ENCODE peak calls at places on chromosomes 1 and 21, in nine cellular contexts. D, A, H, S, T, Z, J, R and O are unnamed samples.

GRCh38 chr1:156889802-156890585 is 3.5 kb upstream of the PEAR1 start:
- DNase-seq in D (peak), A (peak), H (peak), S (peak), T (peak), Z (peak), J (peak), R (peak), O (peak)

GRCh38 chr1:151310986-151311385 is 16.2 kb downstream of the PI4KB start:
- DNase-seq in D (no peak), A (no peak), H (no peak), S (no peak), T (no peak), Z (no peak), J (peak), R (no peak), O (no peak)

GRCh38 chr1:16967095-16967567 is 13.3 kb downstream of the MFAP2 start:
- DNase-seq in D (no peak), A (no peak), H (peak), S (no peak), T (no peak), Z (peak), J (peak), R (no peak), O (no peak)

GRCh38 chr1:104856518-104856917 is 1106.8 kb downstream of the AMY1C start:
- DNase-seq in D (no peak), A (no peak), H (no peak), S (no peak), T (no peak), Z (no peak), J (no peak), R (no peak), O (no peak)

GRCh38 chr1:203663820-203664219 is 37.2 kb downstream of the ATP2B4 start:
- DNase-seq in D (peak), A (no peak), H (no peak), S (no peak), T (no peak), Z (no peak), J (peak), R (no peak), O (no peak)

GRCh38 chr1:200379940-200380588 is 29.8 kb downstream of the ZNF281 start:
- DNase-seq in D (no peak), A (no peak), H (no peak), S (no peak), T (no peak), Z (no peak), J (no peak), R (no peak), O (no peak)

GRCh38 chr1:154351363-154352068 is 26.2 kb downstream of the ATP8B2 start:
- DNase-seq in D (no peak), A (no peak), H (no peak), S (no peak), T (peak), Z (no peak), J (no peak), R (no peak), O (no peak)

GRCh38 chr1:175822575-175822974 is 79.2 kb upstream of the TNR start:
- DNase-seq in D (peak), A (peak), H (no peak), S (peak), T (no peak), Z (no peak), J (peak), R (no peak), O (no peak)

GRCh38 chr1:241749924-241750695 is 97.9 kb upstream of the EXO1 start:
- DNase-seq in D (peak), A (no peak), H (no peak), S (no peak), T (no peak), Z (no peak), J (peak), R (no peak), O (no peak)

GRCh38 chr1:111638320-111638719 is 18.7 kb downstream of the RAP1A start:
- DNase-seq in D (no peak), A (no peak), H (no peak), S (no peak), T (no peak), Z (no peak), J (no peak), R (no peak), O (no peak)

GRCh38 chr1:53936430-53936829 is 9.1 kb downstream of the IFT25 start:
- DNase-seq in D (no peak), A (no peak), H (no peak), S (no peak), T (no peak), Z (no peak), J (no peak), R (no peak), O (no peak)

GRCh38 chr1:153616144-153616884 is at the start of gene S100A14:
- DNase-seq in D (peak), A (no peak), H (peak), S (no peak), T (peak), Z (no peak), J (no peak), R (no peak), O (no peak)

GRCh38 chr1:235901461-235901860 is 34.8 kb upstream of the LYST start:
- DNase-seq in D (no peak), A (peak), H (no peak), S (peak), T (no peak), Z (no peak), J (peak), R (no peak), O (no peak)

GRCh38 chr1:7616076-7616833 is 154.8 kb upstream of the VAMP3 start:
- DNase-seq in D (peak), A (peak), H (peak), S (no peak), T (peak), Z (peak), J (peak), R (peak), O (peak)

GRCh38 chr21:14453964-14454641 is 71.2 kb upstream of the HSPA13 start:
- DNase-seq in D (no peak), A (no peak), H (no peak), S (no peak), T (no peak), Z (no peak), J (no peak), R (peak), O (no peak)

GRCh38 chr21:44296103-44296519 is 3.7 kb upstream of the PFKL start:
- DNase-seq in D (no peak), A (no peak), H (no peak), S (no peak), T (no peak), Z (no peak), J (no peak), R (no peak), O (no peak)

GRCh38 chr1:10795305-10796021 is 983 bp downstream of the CASZ1 start:
- DNase-seq in D (peak), A (no peak), H (no peak), S (no peak), T (peak), Z (peak), J (no peak), R (peak), O (no peak)

GRCh38 chr1:224373008-224373590 is 16.4 kb downstream of the CNIH4 start:
- DNase-seq in D (no peak), A (no peak), H (no peak), S (no peak), T (no peak), Z (no peak), J (no peak), R (no peak), O (no peak)

DNA sequence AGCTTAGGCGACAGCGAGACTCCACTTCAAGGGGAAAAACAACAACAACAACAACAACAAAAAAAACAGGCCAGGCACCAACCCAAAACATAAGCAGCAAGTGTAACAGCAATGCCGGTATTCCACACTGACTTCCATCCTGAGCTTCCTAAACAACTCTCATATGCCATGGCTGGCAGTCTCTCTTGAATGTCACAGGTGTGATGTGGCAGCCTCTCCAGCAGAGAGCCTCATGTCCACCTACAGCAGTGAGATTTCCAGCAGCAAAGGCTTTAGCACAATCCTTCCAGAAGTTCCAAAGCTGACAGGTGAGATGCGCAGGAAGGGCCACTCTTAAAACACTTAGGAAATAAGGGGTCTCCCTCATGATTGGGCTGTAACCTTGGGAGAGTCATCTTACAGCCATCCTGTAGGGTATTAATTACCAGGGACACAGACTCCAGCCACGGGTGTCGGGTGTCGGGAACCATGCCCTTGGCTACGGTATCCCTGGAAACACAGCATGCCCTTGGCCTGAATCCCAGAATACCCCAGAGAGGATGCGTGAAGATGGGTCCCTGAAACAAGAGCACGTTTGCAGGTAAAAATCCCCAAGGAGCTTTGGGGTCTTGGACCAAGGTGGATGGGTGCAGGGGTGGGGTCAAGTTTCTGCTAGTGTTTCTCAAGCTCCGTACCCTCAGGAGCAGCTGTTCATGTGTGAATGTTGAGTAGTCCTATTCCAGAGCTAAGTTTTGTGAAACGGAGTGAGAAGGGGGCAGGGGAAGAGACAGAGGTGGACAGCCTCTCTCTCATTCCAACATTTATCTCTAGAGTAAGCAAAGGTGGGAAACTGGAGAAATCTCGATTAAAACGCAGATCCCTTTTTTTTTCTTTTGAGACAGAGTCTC is 31.4 kb downstream of the CLSTN1 start:
- DNase-seq in D (peak), A (peak), H (no peak), S (no peak), T (peak), Z (no peak), J (peak), R (no peak), O (no peak)
- TF ChIP-seq CTCF in D (peak), A (no peak), H (no peak), S (no peak), T (no peak), Z (no peak), J (no peak), R (no peak), O (no peak)

GRCh38 chr1:76035053-76035452 is 39.5 kb upstream of the ST6GALNAC3 start:
- DNase-seq in D (peak), A (peak), H (no peak), S (no peak), T (no peak), Z (peak), J (peak), R (no peak), O (no peak)
- TF ChIP-seq CTCF in D (peak), A (peak), H (peak), S (peak), T (no peak), Z (peak), J (peak), R (peak), O (no peak)

GRCh38 chr1:167440345-167440744 is 78.0 kb downstream of the CD247 start:
- DNase-seq in D (no peak), A (no peak), H (no peak), S (no peak), T (no peak), Z (no peak), J (no peak), R (no peak), O (no peak)
- TF ChIP-seq CTCF in D (no peak), A (no peak), H (no peak), S (no peak), T (no peak), Z (no peak), J (no peak), R (no peak), O (no peak)

GRCh38 chr1:31705080-31705866 is 1.5 kb upstream of the COL16A1 start:
- DNase-seq in D (peak), A (peak), H (peak), S (peak), T (peak), Z (no peak), J (peak), R (peak), O (peak)
- TF ChIP-seq CTCF in D (peak), A (peak), H (no peak), S (peak), T (no peak), Z (peak), J (peak), R (peak), O (peak)

GRCh38 chr1:64581786-64582185 is 111.9 kb downstream of the CACHD1 start:
- DNase-seq in D (no peak), A (no peak), H (no peak), S (no peak), T (no peak), Z (no peak), J (no peak), R (no peak), O (no peak)
- TF ChIP-seq CTCF in D (no peak), A (no peak), H (no peak), S (no peak), T (no peak), Z (no peak), J (no peak), R (no peak), O (no peak)